ENCODE peak calls at places on chromosome 16, in eight cellular contexts. J is GM12865, V is psoas muscle, I is neural crest cell, E is mucosa of descending colon, Q is astrocyte of the cerebellum, R is mammary epithelial cell, C is RWPE1. D is an unnamed sample.

GRCh38 chr16:20568404-20568803 is 7.8 kb downstream of the ACSM2B start:
- DNase-seq in J (no peak), V (no peak), I (no peak), E (no peak), Q (no peak), R (no peak), C (no peak), D (no peak)

GRCh38 chr16:4414187-4414909 is 2.0 kb downstream of the CORO7 start:
- DNase-seq in J (peak), V (no peak), I (no peak), E (no peak), Q (no peak), R (no peak), C (no peak), D (no peak)

GRCh38 chr16:56195151-56195550 is 3.9 kb downstream of the GNAO1 start:
- DNase-seq in J (no peak), V (no peak), I (no peak), E (no peak), Q (no peak), R (no peak), C (no peak), D (peak)

GRCh38 chr16:78762222-78762621 is 662.8 kb downstream of the WWOX start:
- DNase-seq in J (no peak), V (no peak), I (no peak), E (no peak), Q (no peak), R (no peak), C (no peak), D (no peak)

GRCh38 chr16:23557779-23558330 is 328 bp downstream of the UBFD1 start:
- DNase-seq in J (peak), V (no peak), I (no peak), E (no peak), Q (peak), R (no peak), C (no peak), D (no peak)

GRCh38 chr16:82859638-82860037 is 232.9 kb downstream of the CDH13 start:
- DNase-seq in J (no peak), V (no peak), I (no peak), E (no peak), Q (no peak), R (no peak), C (no peak), D (no peak)

GRCh38 chr16:57918444-57918843 is 52.5 kb downstream of the CNGB1 start:
- DNase-seq in J (no peak), V (no peak), I (no peak), E (no peak), Q (no peak), R (no peak), C (no peak), D (no peak)

GRCh38 chr16:29779474-29779873 is 1.4 kb downstream of the ZG16 start:
- DNase-seq in J (no peak), V (no peak), I (no peak), E (no peak), Q (no peak), R (peak), C (peak), D (peak)

GRCh38 chr16:88301431-88301830 is 81.3 kb upstream of the ZNF469 start:
- DNase-seq in J (no peak), V (no peak), I (no peak), E (no peak), Q (no peak), R (no peak), C (no peak), D (no peak)
- TF ChIP-seq CTCF in J (no peak), V (no peak), I (no peak), E (no peak), Q (no peak), R (no peak), C (no peak), D (no peak)

DNA sequence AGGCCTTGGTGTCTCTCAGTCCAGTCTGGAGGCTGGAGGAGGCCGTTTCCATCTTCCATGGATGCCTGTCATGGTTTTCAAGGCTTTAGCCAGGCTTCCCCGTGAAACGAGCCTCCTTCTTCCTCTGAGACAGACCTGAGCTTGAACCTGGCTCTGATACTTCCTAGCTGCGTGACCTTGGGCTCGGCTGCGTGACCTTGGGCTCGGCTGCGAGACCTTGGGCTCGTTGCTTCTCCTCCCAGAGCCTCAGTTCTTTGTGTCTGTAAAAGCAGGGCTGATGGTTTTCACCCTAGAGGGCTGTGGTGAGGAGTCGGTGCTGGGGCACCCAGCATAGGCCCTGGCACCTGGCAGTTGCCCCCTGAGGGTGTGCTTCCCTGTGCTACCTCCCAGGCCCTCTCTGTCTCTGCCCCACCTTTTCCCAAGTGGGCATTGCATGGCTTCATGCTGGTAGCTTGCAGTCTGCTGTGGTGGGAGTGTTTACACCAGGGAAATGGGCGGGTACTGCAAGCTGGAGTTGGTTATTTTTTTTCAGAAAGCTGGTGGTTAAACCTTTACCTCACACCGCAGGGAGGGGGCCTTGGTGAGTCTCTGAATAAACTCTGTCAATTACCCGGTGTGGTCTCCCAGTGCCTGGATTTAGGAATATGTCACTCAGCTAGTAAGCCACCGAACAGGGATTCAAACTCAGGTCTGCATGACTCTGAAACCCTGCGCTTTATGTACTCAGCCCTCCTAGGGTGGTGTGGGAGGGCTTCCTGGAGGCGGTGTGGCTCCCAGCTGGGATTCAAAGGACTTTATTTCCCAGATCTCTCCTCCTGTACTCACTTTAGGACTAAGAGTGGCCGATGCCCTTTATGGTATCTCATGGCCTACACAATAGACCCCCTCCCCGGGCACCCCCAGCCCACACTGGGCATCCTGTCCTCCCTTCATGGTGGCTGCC is 129.0 kb upstream of the CIBAR2 start:
- DNase-seq in J (no peak), V (no peak), I (no peak), E (no peak), Q (no peak), R (no peak), C (no peak), D (no peak)
- TF ChIP-seq CTCF in J (no peak), V (no peak), I (no peak), E (no peak), Q (no peak), R (no peak), C (no peak), D (no peak)

GRCh38 chr16:46920402-46921068 is 36.4 kb downstream of the GPT2 start:
- DNase-seq in J (no peak), V (no peak), I (no peak), E (peak), Q (no peak), R (no peak), C (no peak), D (no peak)

GRCh38 chr16:46916980-46917379 is 32.8 kb downstream of the GPT2 start:
- DNase-seq in J (peak), V (peak), I (no peak), E (no peak), Q (no peak), R (no peak), C (no peak), D (no peak)

GRCh38 chr16:46918400-46918799 is 34.2 kb downstream of the GPT2 start:
- DNase-seq in J (no peak), V (no peak), I (no peak), E (no peak), Q (no peak), R (no peak), C (no peak), D (no peak)

GRCh38 chr16:46922239-46922638 is 38.1 kb downstream of the GPT2 start:
- DNase-seq in J (no peak), V (no peak), I (no peak), E (peak), Q (no peak), R (no peak), C (no peak), D (no peak)

GRCh38 chr16:46918905-46919792 is 35.0 kb downstream of the GPT2 start:
- DNase-seq in J (peak), V (no peak), I (peak), E (peak), Q (no peak), R (no peak), C (no peak), D (no peak)
- TF ChIP-seq CTCF in J (peak), V (no peak), I (peak), E (no peak), Q (no peak), R (no peak), C (no peak), D (no peak)

GRCh38 chr16:52071101-52071500 is 475.8 kb downstream of the TOX3 start:
- DNase-seq in J (no peak), V (no peak), I (no peak), E (no peak), Q (no peak), R (no peak), C (no peak), D (no peak)

GRCh38 chr16:52066951-52067350 is 480.0 kb downstream of the TOX3 start:
- DNase-seq in J (no peak), V (no peak), I (no peak), E (no peak), Q (no peak), R (no peak), C (no peak), D (no peak)

GRCh38 chr16:52070341-52071057 is 476.4 kb downstream of the TOX3 start:
- DNase-seq in J (no peak), V (no peak), I (no peak), E (no peak), Q (no peak), R (no peak), C (no peak), D (no peak)

GRCh38 chr16:52068447-52069074 is 478.4 kb downstream of the TOX3 start:
- DNase-seq in J (peak), V (no peak), I (peak), E (peak), Q (no peak), R (peak), C (peak), D (peak)

GRCh38 chr16:52069866-52070265 is 477.1 kb downstream of the TOX3 start:
- DNase-seq in J (no peak), V (no peak), I (no peak), E (no peak), Q (no peak), R (peak), C (peak), D (peak)
- TF ChIP-seq CTCF in J (no peak), V (peak), I (peak), E (no peak), Q (peak), R (no peak), C (peak), D (peak)

DNA sequence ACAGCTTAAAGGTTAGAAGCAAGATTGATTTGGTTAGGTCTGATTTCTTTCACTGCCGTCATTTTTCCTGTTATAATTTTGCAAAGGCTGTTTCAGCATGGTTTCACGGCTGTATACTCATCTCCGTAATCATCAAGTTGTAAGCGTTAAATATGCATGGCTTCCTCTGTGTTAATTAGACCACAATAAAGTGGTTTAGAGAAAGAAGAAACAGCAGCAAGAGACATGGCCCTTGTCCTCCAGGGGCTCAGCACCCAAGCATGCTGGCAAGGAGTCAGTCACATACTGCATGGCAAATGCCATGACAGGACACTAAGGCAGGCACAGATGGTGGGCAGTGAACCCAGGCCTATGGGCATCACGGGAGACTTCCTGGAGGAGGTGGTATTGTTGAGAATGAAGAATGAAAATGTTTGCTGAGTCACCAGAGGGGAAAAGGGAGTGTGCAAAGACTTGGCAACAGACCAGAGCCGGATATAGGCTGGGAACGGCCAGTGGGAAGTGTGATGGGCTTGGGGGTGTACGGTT is 61.4 kb upstream of the PLCG2 start:
- DNase-seq in J (no peak), V (no peak), I (no peak), E (no peak), Q (no peak), R (no peak), C (no peak), D (peak)
- TF ChIP-seq CTCF in J (no peak), V (no peak), I (no peak), E (no peak), Q (no peak), R (no peak), C (no peak), D (no peak)

DNA sequence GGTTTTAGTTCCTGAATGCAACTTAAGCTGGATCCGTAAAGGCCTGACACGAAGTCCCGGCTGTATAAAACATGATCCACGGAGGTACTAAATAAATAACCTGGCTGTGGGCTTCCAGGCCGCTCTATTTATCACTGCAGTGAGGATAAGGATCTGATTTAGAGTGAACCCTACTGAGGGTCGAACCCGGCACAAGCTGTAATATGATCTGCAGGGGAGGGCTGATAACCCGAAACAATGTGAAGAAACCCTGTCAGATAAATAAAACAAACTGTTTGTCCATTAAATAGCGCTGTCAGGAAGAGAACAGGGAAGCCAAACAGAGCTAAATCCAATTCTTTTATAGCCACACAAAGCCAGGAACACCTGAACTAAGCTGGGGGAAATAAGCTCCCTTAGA is 375.6 kb upstream of the SALL1 start:
- DNase-seq in J (no peak), V (no peak), I (no peak), E (no peak), Q (no peak), R (no peak), C (no peak), D (no peak)
- TF ChIP-seq CTCF in J (no peak), V (no peak), I (no peak), E (no peak), Q (no peak), R (no peak), C (no peak), D (no peak)

GRCh38 chr16:49596119-49596518 is 222.5 kb downstream of the C16orf78 start:
- DNase-seq in J (peak), V (no peak), I (no peak), E (no peak), Q (peak), R (no peak), C (no peak), D (no peak)
- TF ChIP-seq CTCF in J (no peak), V (no peak), I (no peak), E (no peak), Q (no peak), R (no peak), C (no peak), D (no peak)

DNA sequence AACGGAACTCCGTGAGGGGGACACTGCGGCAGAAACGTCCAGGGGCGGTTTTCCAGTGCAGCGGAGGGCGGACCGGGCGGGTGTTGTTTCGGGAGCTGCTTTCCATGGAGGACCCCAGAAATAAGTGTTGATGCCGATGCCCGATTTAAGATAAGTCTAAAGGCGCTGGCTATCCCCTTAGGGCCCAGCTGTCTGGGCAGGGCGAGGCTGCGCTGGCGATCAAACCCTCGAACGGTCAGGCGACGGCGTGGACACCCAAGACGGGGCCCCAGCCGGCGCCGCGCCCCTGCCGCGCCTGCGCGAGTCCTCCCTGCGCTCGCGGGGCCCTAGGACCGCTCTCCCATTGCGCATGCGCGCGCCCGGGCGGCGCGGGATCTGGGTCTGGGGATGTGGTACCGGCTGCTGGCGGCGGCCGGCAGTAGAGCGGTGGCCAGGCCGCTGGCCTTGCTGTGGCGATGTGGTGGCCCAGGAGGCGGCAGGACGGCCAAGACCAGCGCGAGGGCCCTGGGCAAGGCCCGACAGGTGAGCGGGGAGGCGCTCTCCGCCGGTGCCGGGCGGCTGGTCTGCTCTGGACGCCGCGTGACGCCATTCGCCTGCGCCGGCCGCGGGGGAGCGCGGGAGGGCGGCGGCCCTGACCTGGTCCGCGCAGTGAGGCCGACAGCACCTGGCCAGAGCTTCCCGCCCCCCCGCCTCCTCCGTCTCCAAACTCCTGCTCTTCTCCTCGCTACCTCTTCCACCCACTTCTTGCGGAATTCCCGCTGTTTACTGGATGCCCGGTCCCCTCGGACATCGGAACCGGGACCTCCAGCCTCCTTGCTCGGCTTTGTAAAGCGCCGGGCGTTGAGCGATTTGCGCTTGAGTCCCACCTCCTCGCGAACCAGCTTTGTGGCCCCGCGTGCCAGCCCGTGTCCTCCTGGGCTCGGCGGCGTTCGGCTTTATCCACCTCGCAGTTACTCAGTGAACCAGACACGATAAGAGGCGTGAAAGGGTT is 24.0 kb downstream of the DEF8 start:
- DNase-seq in J (peak), V (peak), I (peak), E (peak), Q (peak), R (peak), C (peak), D (peak)
- TF ChIP-seq CTCF in J (no peak), V (peak), I (no peak), E (no peak), Q (no peak), R (no peak), C (no peak), D (no peak)